ENCODE peak calls at places on chromosomes 13 and 19, in nine cellular contexts. C is HFF-Myc; I is AG04450; G is stomach; O is left colon; P is fibroblast of mammary gland; S is stimulated activated CD4-positive, alpha-beta T cell treated with anti-CD3 and anti-CD28 coated beads, Interleukin-15, amount 100 ng/mL, for 1 hour; W is Peyer's patch; U is Panc1. N is an unnamed sample.

GRCh38 chr13:112244495-112245177 is 131.5 kb upstream of the SPACA7 start:
- DNase-seq in C (no peak), I (no peak), G (no peak), O (no peak), P (no peak), S (no peak), W (no peak), U (no peak), N (no peak)

GRCh38 chr19:844300-844971 is 3.6 kb downstream of the PRTN3 start:
- DNase-seq in C (no peak), I (no peak), G (no peak), O (no peak), P (no peak), S (no peak), W (no peak), U (no peak), N (no peak)

GRCh38 chr19:53847555-53847954 is 20.1 kb upstream of the MYADM start:
- DNase-seq in C (no peak), I (no peak), G (no peak), O (no peak), P (no peak), S (no peak), W (no peak), U (no peak), N (no peak)

GRCh38 chr19:45403272-45403671 is 1.6 kb downstream of the PPP1R13L start:
- DNase-seq in C (no peak), I (no peak), G (no peak), O (no peak), P (no peak), S (no peak), W (no peak), U (no peak), N (no peak)

GRCh38 chr13:25977216-25977615 is 74.6 kb downstream of the SHISA2 start:
- DNase-seq in C (no peak), I (no peak), G (no peak), O (no peak), P (no peak), S (no peak), W (no peak), U (no peak), N (no peak)

GRCh38 chr19:2408247-2408646 is 19.1 kb downstream of the TIMM13 start:
- DNase-seq in C (no peak), I (no peak), G (no peak), O (no peak), P (no peak), S (no peak), W (no peak), U (no peak), N (no peak)

GRCh38 chr13:30744056-30744684 is 8.8 kb downstream of the ALOX5AP start:
- DNase-seq in C (no peak), I (no peak), G (peak; percentile 56), O (peak; percentile 67), P (peak; percentile 58), S (peak; percentile 52), W (peak; percentile 80), U (no peak), N (no peak)

GRCh38 chr19:28377077-28377476 is 835.9 kb downstream of the UQCRFS1 start:
- DNase-seq in C (no peak), I (no peak), G (no peak), O (no peak), P (peak; percentile 4), S (no peak), W (no peak), U (no peak), N (no peak)

GRCh38 chr19:36136975-36137686 is 2.7 kb upstream of the CAPNS1 start:
- DNase-seq in C (no peak), I (no peak), G (peak; percentile 80), O (peak; percentile 85), P (peak; percentile 42), S (no peak), W (no peak), U (peak; percentile 59), N (peak; percentile 82)

GRCh38 chr13:91017031-91017668 is 330.3 kb upstream of the MIR17HG start:
- DNase-seq in C (peak; percentile 0), I (no peak), G (peak; percentile 28), O (no peak), P (peak; percentile 30), S (no peak), W (no peak), U (peak; percentile 42), N (peak; percentile 40)

GRCh38 chr19:50690439-50690838 is 29.2 kb downstream of the SHANK1 start:
- DNase-seq in C (no peak), I (no peak), G (no peak), O (no peak), P (no peak), S (no peak), W (no peak), U (no peak), N (no peak)

GRCh38 chr19:40143612-40144011 is 47.6 kb upstream of the MAP3K10 start:
- DNase-seq in C (peak; percentile 15), I (no peak), G (no peak), O (peak; percentile 29), P (no peak), S (no peak), W (peak; percentile 40), U (no peak), N (no peak)

GRCh38 chr13:49210669-49211068 is 9.5 kb upstream of the MLNR start:
- DNase-seq in C (no peak), I (no peak), G (no peak), O (no peak), P (no peak), S (no peak), W (no peak), U (no peak), N (no peak)

GRCh38 chr13:76668141-76668540 is 218.1 kb downstream of the KCTD12 start:
- DNase-seq in C (no peak), I (no peak), G (no peak), O (no peak), P (no peak), S (no peak), W (no peak), U (no peak), N (no peak)

GRCh38 chr13:93172109-93172508 is 54.5 kb upstream of the GPC6 start:
- DNase-seq in C (no peak), I (no peak), G (no peak), O (no peak), P (peak; percentile 11), S (no peak), W (no peak), U (no peak), N (no peak)

GRCh38 chr19:13063461-13064091 is 39.1 kb downstream of the LYL1 start:
- DNase-seq in C (no peak), I (no peak), G (no peak), O (no peak), P (no peak), S (no peak), W (no peak), U (no peak), N (no peak)

GRCh38 chr19:16419671-16420394 is 51.9 kb downstream of the EPS15L1 start:
- DNase-seq in C (no peak), I (no peak), G (no peak), O (no peak), P (no peak), S (no peak), W (no peak), U (no peak), N (no peak)

GRCh38 chr13:113656831-113657671 is 947 bp downstream of the ATP4B start:
- DNase-seq in C (no peak), I (no peak), G (peak; percentile 25), O (no peak), P (no peak), S (no peak), W (no peak), U (no peak), N (no peak)

GRCh38 chr13:32001392-32001768 is 30.2 kb upstream of the FRY start:
- DNase-seq in C (peak; percentile 30), I (no peak), G (no peak), O (no peak), P (peak; percentile 58), S (no peak), W (no peak), U (no peak), N (no peak)

GRCh38 chr13:91144054-91144453 is 203.4 kb upstream of the MIR17HG start:
- DNase-seq in C (no peak), I (no peak), G (no peak), O (no peak), P (no peak), S (no peak), W (no peak), U (no peak), N (no peak)

GRCh38 chr13:27131202-27131623 is 40.4 kb downstream of the USP12 start:
- DNase-seq in C (no peak), I (no peak), G (no peak), O (no peak), P (peak; percentile 65), S (peak; percentile 37), W (no peak), U (peak; percentile 64), N (no peak)

GRCh38 chr13:86559915-86560314 is 760.7 kb upstream of the SLITRK6 start:
- DNase-seq in C (no peak), I (no peak), G (no peak), O (no peak), P (no peak), S (no peak), W (no peak), U (no peak), N (no peak)

GRCh38 chr13:32134241-32134801 is 102.7 kb downstream of the FRY start:
- DNase-seq in C (no peak), I (no peak), G (no peak), O (no peak), P (peak; percentile 84), S (no peak), W (no peak), U (no peak), N (no peak)

GRCh38 chr19:54141356-54141755 is 3.8 kb downstream of the CNOT3 start:
- DNase-seq in C (peak; percentile 56), I (no peak), G (no peak), O (no peak), P (peak; percentile 79), S (no peak), W (no peak), U (no peak), N (no peak)

GRCh38 chr19:38213911-38214625 is 10.0 kb downstream of the DPF1 start:
- DNase-seq in C (peak; percentile 21), I (no peak), G (no peak), O (no peak), P (peak; percentile 29), S (peak; percentile 16), W (no peak), U (no peak), N (no peak)

GRCh38 chr13:20672772-20673171 is 30.7 kb upstream of the IL17D start:
- DNase-seq in C (no peak), I (peak; percentile 6), G (no peak), O (no peak), P (peak; percentile 59), S (no peak), W (no peak), U (no peak), N (no peak)

GRCh38 chr19:49890349-49891311 is 6.1 kb downstream of the IL4I1 start:
- DNase-seq in C (no peak), I (no peak), G (peak; percentile 57), O (no peak), P (no peak), S (peak; percentile 64), W (peak; percentile 71), U (no peak), N (no peak)

GRCh38 chr19:57248646-57249045 is 8.2 kb downstream of the ZNF805 start:
- DNase-seq in C (no peak), I (no peak), G (no peak), O (no peak), P (no peak), S (no peak), W (no peak), U (no peak), N (no peak)

GRCh38 chr19:30161770-30162169 is 210.4 kb upstream of the ZNF536 start:
- DNase-seq in C (no peak), I (no peak), G (no peak), O (no peak), P (no peak), S (no peak), W (no peak), U (no peak), N (peak; percentile 6)

GRCh38 chr13:95676100-95676774 is 702 bp upstream of the DNAJC3 start:
- DNase-seq in C (no peak), I (no peak), G (peak; percentile 37), O (no peak), P (peak; percentile 31), S (no peak), W (peak; percentile 47), U (no peak), N (no peak)

GRCh38 chr19:47492571-47493377 is 8.8 kb upstream of the KPTN start:
- DNase-seq in C (no peak), I (no peak), G (no peak), O (no peak), P (no peak), S (no peak), W (no peak), U (no peak), N (no peak)

N was measured in G401.